ENCODE peak calls at places on chromosomes 5 and 9, in nine cellular contexts. J is GM13976; I is activated CD8-positive, alpha-beta memory T cell treated with anti-CD3 and anti-CD28 coated beads, Interleukin-2, amount 50 U/mL, for 48 hours; U is T-helper 17 cell; N is endothelial cell; E is lower leg skin; B is NCI-H1694; F is mucosa of descending colon; A is myocyte. P is an unnamed sample.

GRCh38 chr9:125760537-125760936 is 13.4 kb downstream of the PBX3 start:
- DNase-seq in J (no peak), I (no peak), U (no peak), N (no peak), E (no peak), B (no peak), F (no peak), A (no peak), P (no peak)

GRCh38 chr5:109865636-109866035 is 175.9 kb downstream of the MAN2A1 start:
- DNase-seq in J (no peak), I (no peak), U (no peak), N (no peak), E (no peak), B (no peak), F (no peak), A (peak), P (no peak)

GRCh38 chr9:98867434-98868168 is 60.1 kb downstream of the GALNT12 start:
- DNase-seq in J (no peak), I (no peak), U (no peak), N (no peak), E (peak), B (no peak), F (peak), A (peak), P (peak)

GRCh38 chr9:115411516-115411915 is 293.6 kb upstream of the TNC start:
- DNase-seq in J (no peak), I (no peak), U (no peak), N (no peak), E (no peak), B (no peak), F (no peak), A (no peak), P (no peak)

GRCh38 chr9:93677061-93677571 is 100.7 kb downstream of the PHF2 start:
- DNase-seq in J (no peak), I (peak), U (no peak), N (peak), E (peak), B (no peak), F (peak), A (no peak), P (peak)

GRCh38 chr9:96022445-96023031 is 147.0 kb downstream of the ERCC6L2 start:
- DNase-seq in J (peak), I (peak), U (no peak), N (peak), E (no peak), B (no peak), F (no peak), A (no peak), P (no peak)

GRCh38 chr9:35996358-35996970 is 38.5 kb upstream of the OR2S2 start:
- DNase-seq in J (no peak), I (no peak), U (no peak), N (no peak), E (no peak), B (no peak), F (no peak), A (peak), P (no peak)

GRCh38 chr5:9025942-9026341 is 519.9 kb downstream of the SEMA5A start:
- DNase-seq in J (no peak), I (no peak), U (no peak), N (no peak), E (no peak), B (no peak), F (no peak), A (no peak), P (no peak)

GRCh38 chr9:21817176-21817575 is 14.7 kb downstream of the MTAP start:
- DNase-seq in J (no peak), I (no peak), U (no peak), N (no peak), E (no peak), B (no peak), F (no peak), A (no peak), P (no peak)

GRCh38 chr5:129114539-129115193 is 20.1 kb downstream of the ISOC1 start:
- DNase-seq in J (no peak), I (no peak), U (no peak), N (no peak), E (no peak), B (no peak), F (no peak), A (no peak), P (no peak)

P was measured in breast epithelium.